ENCODE peak calls at places on chromosomes 16 and 17, in ten cellular contexts. L is iris pigment epithelial cell; C is NCI-H460; U is NCI-H1092 treated with DMSO at 0.1 percent for 48 hours; W is ELR; P is stimulated activated CD8-positive, alpha-beta memory T cell treated with anti-CD3 and anti-CD28 coated beads, Interleukin-7, amount 100 ng/mL, for 24 hours; I is effector CD4-positive, alpha-beta T cell; B is Ammon's horn; S is GM03348; N is CD8-positive, alpha-beta memory T cell. A is an unnamed sample.

GRCh38 chr17:34081269-34081668 is 173.8 kb upstream of the CCL2 start:
- DNase-seq in L (peak; percentile 10), C (no peak), U (no peak), W (peak; percentile 5), P (no peak), I (no peak), B (no peak), S (no peak), N (no peak), A (peak; percentile 16)

GRCh38 chr16:20300312-20301097 is 26.8 kb downstream of the GP2 start:
- DNase-seq in L (peak; percentile 40), C (peak; percentile 70), U (peak; percentile 91), W (peak; percentile 40), P (no peak), I (no peak), B (peak; percentile 74), S (peak; percentile 76), N (no peak), A (peak; percentile 68)

GRCh38 chr17:61345825-61346628 is 53.6 kb upstream of the TBX2 start:
- DNase-seq in L (no peak), C (no peak), U (no peak), W (no peak), P (no peak), I (no peak), B (no peak), S (no peak), N (no peak), A (no peak)

GRCh38 chr17:78124081-78124835 is 4.3 kb downstream of the TMC6 start:
- DNase-seq in L (no peak), C (no peak), U (no peak), W (no peak), P (no peak), I (no peak), B (peak; percentile 57), S (no peak), N (no peak), A (no peak)

GRCh38 chr16:49987381-49987780 is 37.6 kb upstream of the CNEP1R1 start:
- DNase-seq in L (no peak), C (no peak), U (no peak), W (no peak), P (no peak), I (no peak), B (no peak), S (no peak), N (no peak), A (no peak)

GRCh38 chr16:13594798-13595197 is 325.2 kb upstream of the ERCC4 start:
- DNase-seq in L (no peak), C (no peak), U (no peak), W (no peak), P (no peak), I (no peak), B (no peak), S (no peak), N (no peak), A (no peak)

GRCh38 chr16:88478115-88478514 is 25.0 kb downstream of the ZFPM1 start:
- DNase-seq in L (no peak), C (no peak), U (no peak), W (no peak), P (no peak), I (peak; percentile 37), B (no peak), S (no peak), N (peak; percentile 60), A (no peak)

GRCh38 chr16:85750827-85751641 is at the start of gene C16orf74:
- DNase-seq in L (peak; percentile 38), C (peak; percentile 34), U (no peak), W (peak; percentile 83), P (no peak), I (no peak), B (no peak), S (peak; percentile 96), N (peak; percentile 17), A (peak; percentile 94)

GRCh38 chr17:67431210-67432015 is 54.3 kb downstream of the PITPNC1 start:
- DNase-seq in L (peak; percentile 90), C (peak; percentile 33), U (no peak), W (peak; percentile 95), P (no peak), I (no peak), B (no peak), S (peak; percentile 81), N (no peak), A (peak; percentile 59)

GRCh38 chr17:81713004-81713555 is 996 bp downstream of the SLC25A10 start:
- DNase-seq in L (no peak), C (no peak), U (no peak), W (peak; percentile 53), P (no peak), I (no peak), B (no peak), S (no peak), N (no peak), A (no peak)

GRCh38 chr17:80364091-80364691 is 50.8 kb upstream of the ENDOV start:
- DNase-seq in L (no peak), C (peak; percentile 16), U (peak; percentile 2), W (peak; percentile 44), P (no peak), I (no peak), B (no peak), S (no peak), N (no peak), A (no peak)

GRCh38 chr17:43832976-43833829 is at the start of gene MPP3:
- DNase-seq in L (peak; percentile 73), C (peak; percentile 76), U (peak; percentile 51), W (peak; percentile 86), P (no peak), I (peak; percentile 24), B (peak; percentile 66), S (peak; percentile 97), N (peak; percentile 43), A (peak; percentile 97)

GRCh38 chr16:13873835-13874438 is 46.0 kb upstream of the ERCC4 start:
- DNase-seq in L (peak; percentile 23), C (peak; percentile 4), U (peak; percentile 46), W (peak; percentile 27), P (no peak), I (no peak), B (peak; percentile 34), S (peak; percentile 9), N (no peak), A (peak; percentile 10)

GRCh38 chr16:22664561-22664997 is 149.4 kb upstream of the HS3ST2 start:
- DNase-seq in L (no peak), C (no peak), U (no peak), W (no peak), P (no peak), I (no peak), B (no peak), S (no peak), N (no peak), A (no peak)

GRCh38 chr16:19382887-19383816 is 34.5 kb upstream of the TMC5 start:
- DNase-seq in L (no peak), C (no peak), U (peak; percentile 89), W (no peak), P (no peak), I (no peak), B (peak; percentile 47), S (no peak), N (no peak), A (no peak)

GRCh38 chr17:70938311-70938710 is 769.0 kb downstream of the KCNJ2 start:
- DNase-seq in L (no peak), C (no peak), U (peak; percentile 2), W (no peak), P (no peak), I (no peak), B (no peak), S (no peak), N (no peak), A (no peak)

GRCh38 chr17:48804936-48805411 is 12.1 kb downstream of the TTLL6 start:
- DNase-seq in L (peak; percentile 35), C (peak; percentile 46), U (peak; percentile 34), W (peak; percentile 73), P (peak; percentile 53), I (peak; percentile 43), B (peak; percentile 59), S (peak; percentile 89), N (peak; percentile 60), A (peak; percentile 82)

GRCh38 chr17:42135664-42136653 is 13.4 kb downstream of the HSPB9 start:
- DNase-seq in L (peak; percentile 91), C (no peak), U (peak; percentile 13), W (peak; percentile 86), P (no peak), I (no peak), B (no peak), S (peak; percentile 48), N (no peak), A (peak; percentile 61)

GRCh38 chr17:41959336-41960095 is 7.1 kb upstream of the CNP start:
- DNase-seq in L (peak; percentile 34), C (peak; percentile 37), U (peak; percentile 41), W (peak; percentile 66), P (no peak), I (no peak), B (peak; percentile 71), S (peak; percentile 52), N (no peak), A (peak; percentile 53)

GRCh38 chr17:19747829-19748806 is at the start of gene ALDH3A1:
- DNase-seq in L (no peak), C (peak; percentile 83), U (no peak), W (no peak), P (no peak), I (no peak), B (peak; percentile 56), S (peak; percentile 65), N (no peak), A (no peak)

GRCh38 chr16:55697867-55698266 is 42.1 kb downstream of the SLC6A2 start:
- DNase-seq in L (no peak), C (no peak), U (no peak), W (no peak), P (no peak), I (no peak), B (no peak), S (no peak), N (no peak), A (no peak)

GRCh38 chr16:19583665-19584300 is 28.3 kb downstream of the VPS35L start:
- DNase-seq in L (peak; percentile 69), C (peak; percentile 64), U (peak; percentile 18), W (peak; percentile 61), P (no peak), I (no peak), B (peak; percentile 58), S (peak; percentile 32), N (peak; percentile 24), A (no peak)

GRCh38 chr16:29943846-29944669 is 17.8 kb upstream of the TMEM219 start:
- DNase-seq in L (peak; percentile 97), C (peak; percentile 98), U (peak; percentile 37), W (peak; percentile 98), P (no peak), I (no peak), B (no peak), S (peak; percentile 93), N (no peak), A (peak; percentile 86)

GRCh38 chr16:57331355-57331754 is 27.2 kb upstream of the CCL22 start:
- DNase-seq in L (no peak), C (no peak), U (no peak), W (no peak), P (no peak), I (no peak), B (no peak), S (no peak), N (no peak), A (no peak)